ENCODE peak calls at places on chromosomes 11 and 22, in seven cellular contexts. I is SK-N-SH, R is K562, G is HCT116, T is HepG2, J is H1, B is GM12878. U is an unnamed sample.
A peak's percentile ranks its signal among the peaks of the same experiment; 100 is the strongest.

GRCh38 chr11:7571640-7572000 is 57.8 kb downstream of the PPFIBP2 start:
- DNase-seq in B (no peak), I (peak; percentile 70), G (peak; percentile 51), J (peak; percentile 43), T (peak; percentile 76), R (peak; percentile 51), U (peak; percentile 11)

GRCh38 chr11:96090711-96091110 is 166.8 kb upstream of the MTMR2 start:
- DNase-seq in G (no peak), I (no peak), J (no peak), R (no peak), T (peak; percentile 77), B (no peak), U (peak; percentile 19)

GRCh38 chr11:19712281-19713220 is at the start of gene NAV2:
- DNase-seq in B (peak; percentile 20), G (peak; percentile 66), I (peak; percentile 93), R (peak; percentile 95), T (peak; percentile 61), J (peak; percentile 80), U (peak; percentile 86)

GRCh38 chr22:36197601-36198146 is 3.9 kb downstream of the APOL4 start:
- DNase-seq in J (no peak), G (no peak), T (no peak), I (peak; percentile 50), R (peak; percentile 43), B (no peak), U (no peak)

GRCh38 chr11:8382436-8383053 is 118.9 kb upstream of the LMO1 start:
- DNase-seq in B (no peak), I (no peak), T (no peak), G (no peak), J (no peak), R (no peak), U (no peak)

GRCh38 chr11:72834905-72835304 is 20.7 kb downstream of the ATG16L2 start:
- DNase-seq in G (no peak), B (no peak), T (no peak), I (no peak), J (no peak), R (no peak), U (no peak)

GRCh38 chr11:62025429-62026105 is 58.1 kb upstream of the FTH1 start:
- DNase-seq in I (no peak), R (peak; percentile 88), J (no peak), G (peak; percentile 82), B (peak; percentile 56), T (peak; percentile 87), U (no peak)

GRCh38 chr11:96084610-96085348 is 160.9 kb upstream of the MTMR2 start:
- DNase-seq in I (no peak), R (no peak), T (no peak), B (no peak), J (no peak), G (no peak), U (no peak)

GRCh38 chr11:58788355-58789023 is 56.0 kb downstream of the GLYATL2 start:
- DNase-seq in I (peak; percentile 34), B (peak; percentile 7), R (peak; percentile 65), T (peak; percentile 67), G (peak; percentile 34), J (no peak), U (peak; percentile 75)

GRCh38 chr22:48091656-48092223 is 1329.3 kb downstream of the TBC1D22A start:
- DNase-seq in I (no peak), B (no peak), J (no peak), T (no peak), G (no peak), R (no peak), U (no peak)

GRCh38 chr11:46381836-46382643 is 571 bp downstream of the MDK start:
- DNase-seq in G (no peak), J (no peak), R (peak; percentile 63), B (no peak), T (no peak), I (peak; percentile 82), U (no peak)

GRCh38 chr11:123509737-123510578 is 79.9 kb downstream of the GRAMD1B start:
- DNase-seq in G (no peak), R (peak; percentile 13), I (peak; percentile 84), T (no peak), B (no peak), J (peak; percentile 50), U (no peak)

GRCh38 chr11:91244921-91245320 is 979.7 kb upstream of the FAT3 start:
- DNase-seq in T (no peak), I (no peak), J (no peak), G (no peak), B (no peak), R (no peak), U (no peak)

GRCh38 chr11:22976146-22976545 is 115.9 kb upstream of the CCDC179 start:
- DNase-seq in J (no peak), I (no peak), T (no peak), G (no peak), B (no peak), R (no peak), U (no peak)

GRCh38 chr11:68298659-68299516 is 13.5 kb upstream of the LRP5 start:
- DNase-seq in T (peak; percentile 62), I (peak; percentile 25), B (no peak), J (no peak), G (no peak), R (no peak), U (no peak)

GRCh38 chr11:11416502-11416901 is 63.5 kb upstream of the CSNK2A3 start:
- DNase-seq in J (no peak), G (no peak), R (no peak), T (no peak), I (no peak), B (no peak), U (no peak)

GRCh38 chr11:19935507-19935906 is 222.9 kb downstream of the NAV2 start:
- DNase-seq in B (no peak), J (peak; percentile 54), R (no peak), I (no peak), G (no peak), T (no peak), U (no peak)

GRCh38 chr11:128727811-128728431 is 34.0 kb downstream of the FLI1 start:
- DNase-seq in G (no peak), T (no peak), I (no peak), R (no peak), J (no peak), B (no peak), U (no peak)

GRCh38 chr11:118321386-118322082 is 17.0 kb downstream of the CD3E start:
- DNase-seq in G (no peak), T (peak; percentile 32), I (no peak), B (no peak), J (no peak), R (no peak), U (no peak)

GRCh38 chr11:4697583-4697982 is at the start of gene OR51E2:
- DNase-seq in G (no peak), R (no peak), T (no peak), J (peak; percentile 9), I (no peak), B (no peak), U (no peak)

GRCh38 chr11:47412152-47412746 is 3.9 kb downstream of the SLC39A13 start:
- DNase-seq in G (peak; percentile 21), J (no peak), T (no peak), R (peak; percentile 56), I (peak; percentile 87), B (no peak), U (peak; percentile 70)

GRCh38 chr22:39773503-39773902 is 120.1 kb downstream of the ENTHD1 start:
- DNase-seq in R (no peak), B (no peak), G (no peak), T (no peak), J (no peak), I (no peak), U (no peak)

GRCh38 chr11:65851083-65851579 is 6.8 kb downstream of the CFL1 start:
- DNase-seq in G (no peak), I (peak; percentile 76), R (peak; percentile 66), T (no peak), B (no peak), J (no peak), U (no peak)

GRCh38 chr22:47174671-47175111 is 412.2 kb downstream of the TBC1D22A start:
- DNase-seq in R (no peak), T (no peak), B (no peak), I (no peak), J (no peak), G (no peak), U (no peak)

GRCh38 chr22:38137876-38138687 is 27.6 kb upstream of the BAIAP2L2 start:
- DNase-seq in R (no peak), I (no peak), T (no peak), J (no peak), B (no peak), G (no peak), U (no peak)

GRCh38 chr22:38133331-38133730 is 22.8 kb upstream of the BAIAP2L2 start:
- DNase-seq in J (no peak), B (no peak), R (no peak), G (no peak), I (no peak), T (no peak), U (no peak)

GRCh38 chr22:38135133-38135706 is 24.7 kb upstream of the BAIAP2L2 start:
- DNase-seq in J (no peak), G (peak; percentile 53), R (no peak), I (no peak), B (no peak), T (no peak), U (peak; percentile 63)

GRCh38 chr22:38138961-38139360 is 28.5 kb upstream of the BAIAP2L2 start:
- DNase-seq in I (no peak), B (no peak), G (no peak), J (no peak), R (no peak), T (no peak), U (no peak)

GRCh38 chr22:38136607-38137006 is 26.1 kb upstream of the BAIAP2L2 start:
- DNase-seq in R (no peak), B (no peak), G (no peak), I (no peak), T (no peak), J (no peak), U (no peak)
- TF ChIP-seq JUND in R (no peak), B (no peak), G (no peak), I (no peak), T (no peak), J (no peak), U (no peak)

GRCh38 chr22:30310881-30311771 is 15.6 kb downstream of the TBC1D10A start:
- DNase-seq in R (no peak), B (no peak), J (no peak), G (no peak), I (no peak), T (no peak), U (no peak)
- TF ChIP-seq JUND in R (no peak), B (no peak), J (no peak), G (no peak), I (no peak), T (no peak), U (no peak)

DNA sequence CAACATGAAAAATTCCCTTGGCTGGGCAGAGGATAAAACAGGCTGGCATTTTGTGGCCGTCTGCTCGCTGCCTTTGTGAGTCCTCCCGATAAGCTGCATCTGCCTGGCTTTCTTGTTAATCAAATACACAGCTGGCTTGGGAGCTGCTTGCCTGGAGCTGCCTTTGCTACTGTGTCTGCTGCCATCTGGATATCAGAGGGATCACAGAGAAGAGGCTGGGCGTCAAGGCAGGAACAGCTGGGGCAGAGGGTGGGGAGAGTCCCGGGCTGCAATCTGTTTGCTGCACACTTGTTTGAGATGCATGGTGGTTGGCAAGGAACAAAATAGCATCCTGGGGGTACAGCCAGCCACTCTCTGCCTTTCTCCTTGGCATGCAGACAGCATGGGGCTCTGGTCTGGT is 36.0 kb downstream of the COMMD9 start:
- DNase-seq in I (peak; percentile 88), B (no peak), G (no peak), R (no peak), T (no peak), J (no peak), U (no peak)
- TF ChIP-seq JUND in I (no peak), B (no peak), G (no peak), R (no peak), T (no peak), J (no peak), U (no peak)

GRCh38 chr11:2481253-2481652 is 36.4 kb downstream of the KCNQ1 start:
- DNase-seq in B (no peak), I (no peak), T (no peak), J (no peak), G (no peak), R (no peak), U (no peak)
- TF ChIP-seq JUND in B (no peak), I (no peak), T (no peak), J (no peak), G (no peak), R (no peak), U (no peak)